ENCODE peak calls at places on chromosomes 4 and X, in five cellular contexts. W is mammary epithelial cell, V is left ventricle myocardium inferior, O is SJSA1, R is cardiac muscle cell. B is an unnamed sample. For H3K36me3, the result is how much of the 10 kb centered on the place peaks cover.

GRCh38 chr4:54904953-54905352 is 220.4 kb downstream of the KDR start:
- DNase-seq in V (no peak), O (no peak), W (no peak), R (no peak), B (no peak)

GRCh38 chr4:127124919-127125318 is 507.8 kb upstream of the INTU start:
- DNase-seq in R (peak), O (no peak), V (no peak), W (peak), B (no peak)

GRCh38 chr4:39855909-39856512 is 121.7 kb downstream of the PDS5A start:
- DNase-seq in O (no peak), W (peak), R (peak), V (no peak), B (peak)

GRCh38 chr4:184347251-184348239 is 126.8 kb downstream of the IRF2 start:
- DNase-seq in V (peak), R (peak), O (no peak), W (peak), B (peak)

GRCh38 chrX:14010566-14010965 is 19.1 kb downstream of the GEMIN8 start:
- DNase-seq in R (no peak), W (peak), O (no peak), V (no peak), B (no peak)

GRCh38 chr4:118758293-118758692 is 73.1 kb downstream of the METTL14 start:
- DNase-seq in V (no peak), O (no peak), W (no peak), R (peak), B (no peak)

GRCh38 chrX:155027509-155028066 is 944 bp downstream of the FUNDC2 start:
- DNase-seq in V (no peak), R (peak), W (peak), O (no peak), B (peak)

GRCh38 chrX:76148011-76148665 is 24.7 kb upstream of the PBDC1 start:
- DNase-seq in W (peak), V (no peak), R (peak), O (no peak), B (peak)

GRCh38 chr4:80183196-80184052 is 13.9 kb upstream of the PRDM8 start:
- DNase-seq in V (peak), W (no peak), O (no peak), R (peak), B (no peak)

GRCh38 chrX:31658360-31658759 is 586.5 kb upstream of the FTHL17 start:
- DNase-seq in V (no peak), O (no peak), R (peak), W (no peak), B (no peak)

GRCh38 chrX:81120936-81121351 is 80.8 kb downstream of the HMGN5 start:
- DNase-seq in O (peak), R (peak), V (peak), W (peak), B (peak)

GRCh38 chr4:158209825-158210807 is at the start of gene TMEM144:
- DNase-seq in O (peak), W (peak), R (peak), V (peak), B (peak)

GRCh38 chrX:93874554-93874953 is 200.5 kb downstream of the FAM133A start:
- DNase-seq in R (peak), W (peak), V (no peak), O (no peak), B (peak)

GRCh38 chrX:8783100-8784098 is 17.8 kb downstream of the FAM9A start:
- DNase-seq in V (no peak), W (no peak), R (peak), O (no peak), B (no peak)
- H3K4me3 ChIP-seq in V (no peak), W (no peak), R (no peak), O (no peak), B (no peak)

DNA sequence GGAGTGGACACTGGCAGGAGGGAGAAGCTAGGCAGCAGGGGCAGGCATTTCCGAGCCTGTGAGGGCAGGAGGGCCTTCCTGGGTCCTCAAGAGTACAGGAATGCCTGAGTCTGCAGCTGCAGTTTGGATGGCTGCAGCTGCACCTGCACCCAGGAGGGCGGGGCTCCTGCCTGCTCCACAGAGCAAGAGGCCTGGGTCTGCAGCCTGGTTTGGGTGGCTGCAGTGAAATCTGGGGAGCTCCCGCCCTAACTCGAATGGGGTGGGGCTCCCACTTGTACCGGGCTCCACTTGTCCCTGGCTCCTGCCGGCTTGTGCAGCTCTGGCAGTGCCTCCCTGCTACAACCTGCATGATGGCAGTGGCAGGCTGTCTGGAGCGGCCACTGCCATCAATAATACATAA is 436.0 kb downstream of the ARHGAP24 start:
- DNase-seq in W (no peak), O (no peak), V (no peak), R (no peak), B (no peak)
- H3K27ac ChIP-seq in W (no peak), O (no peak), V (no peak), R (no peak), B (no peak)

GRCh38 chr4:1695913-1696312 is 11.8 kb upstream of the FAM53A start:
- DNase-seq in O (no peak), V (no peak), W (no peak), R (no peak), B (peak)
- H3K36me3 ChIP-seq in O (half or more), V (half or more), W (under half), R (half or more), B (half or more)

GRCh38 chr4:3462790-3463415 is at the start of gene DOK7:
- DNase-seq in W (no peak), R (no peak), O (no peak), V (peak), B (peak)
- H3K4me3 ChIP-seq in W (peak), R (peak), O (no peak), V (peak), B (peak)

GRCh38 chr4:43816107-43816506 is 632.5 kb downstream of the KCTD8 start:
- DNase-seq in V (no peak), R (no peak), O (no peak), W (no peak), B (peak)
- H3K27ac ChIP-seq in V (no peak), R (no peak), O (no peak), W (no peak), B (no peak)

B was measured in SJCRH30.